ENCODE peak calls at places on chromosomes 2 and 18, in ten cellular contexts. Z is foreskin fibroblast; J is T-helper 17 cell; L is naive thymus-derived CD8-positive, alpha-beta T cell; C is T-helper 22 cell; K is smooth muscle cell of the brain vasculature; W is posterior cingulate gyrus; A is stimulated activated CD4-positive, alpha-beta T cell treated with anti-CD3 and anti-CD28 coated beads, TNF-alpha, amount 100 ng/mL, for 48 hours; E is AG10803; V is GM04504. R is an unnamed sample.

GRCh38 chr2:16238756-16239150 is 298.4 kb downstream of the MYCN start:
- DNase-seq in E (no peak), A (no peak), Z (no peak), W (no peak), L (no peak), K (no peak), V (no peak), C (no peak), J (no peak), R (no peak)

GRCh38 chr2:43210467-43211303 is 15.7 kb downstream of the ZFP36L2 start:
- DNase-seq in Z (peak; percentile 70), A (no peak), V (peak; percentile 75), K (no peak), L (no peak), C (no peak), W (no peak), E (peak; percentile 96), J (no peak), R (no peak)

GRCh38 chr2:181334158-181334826 is 122.9 kb upstream of the ITGA4 start:
- DNase-seq in E (no peak), K (no peak), V (no peak), W (no peak), C (no peak), Z (no peak), L (no peak), A (no peak), J (no peak), R (no peak)

GRCh38 chr2:184346338-184346862 is 251.9 kb upstream of the ZNF804A start:
- DNase-seq in K (no peak), W (no peak), J (no peak), V (no peak), E (no peak), Z (no peak), C (no peak), L (no peak), A (no peak), R (no peak)

GRCh38 chr2:60472026-60472425 is 81.4 kb downstream of the BCL11A start:
- DNase-seq in A (no peak), Z (no peak), W (no peak), J (no peak), C (no peak), K (no peak), V (no peak), L (no peak), E (no peak), R (no peak)

GRCh38 chr18:62054929-62055498 is 131.8 kb downstream of the PIGN start:
- DNase-seq in A (no peak), K (no peak), C (no peak), E (no peak), J (no peak), W (no peak), L (no peak), V (no peak), Z (no peak), R (no peak)

GRCh38 chr18:59232309-59233016 is 12.5 kb downstream of the GRP start:
- DNase-seq in K (no peak), V (no peak), Z (no peak), J (no peak), C (no peak), E (no peak), W (no peak), L (no peak), A (no peak), R (no peak)

GRCh38 chr18:26549486-26550435 is 1.4 kb upstream of the KCTD1 start:
- DNase-seq in A (no peak), W (peak; percentile 59), C (no peak), L (no peak), V (no peak), K (no peak), Z (peak; percentile 72), J (no peak), E (peak; percentile 62), R (peak; percentile 57)